ENCODE peak calls at places on chromosome 21, in seven cellular contexts. W is mesendoderm, D is IMR-90, V is neuronal stem cell, H is H9, F is trophoblast cell, J is H1. E is an unnamed sample.

GRCh38 chr21:44960141-44961092 is 20.6 kb downstream of the SLX9 start:
- DNase-seq in W (no peak), D (no peak), V (no peak), H (no peak), F (no peak), J (no peak), E (no peak)

GRCh38 chr21:45868086-45868485 is 113.5 kb upstream of the COL6A1 start:
- DNase-seq in W (no peak), D (no peak), V (no peak), H (no peak), F (no peak), J (no peak), E (no peak)

GRCh38 chr21:36218691-36219090 is 62.1 kb downstream of the DOP1B start:
- DNase-seq in W (no peak), D (no peak), V (no peak), H (no peak), F (peak; percentile 85), J (no peak), E (no peak)

GRCh38 chr21:45387506-45387905 is 17.5 kb upstream of the COL18A1 start:
- DNase-seq in W (no peak), D (no peak), V (no peak), H (no peak), F (no peak), J (no peak), E (peak; percentile 6)

GRCh38 chr21:44765231-44766013 is 36.2 kb downstream of the UBE2G2 start:
- DNase-seq in W (peak; percentile 34), D (no peak), V (no peak), H (no peak), F (no peak), J (no peak), E (no peak)

GRCh38 chr21:30146558-30147282 is 19.9 kb downstream of the CLDN17 start:
- DNase-seq in W (peak; percentile 8), D (no peak), V (no peak), H (no peak), F (peak; percentile 79), J (no peak), E (no peak)

GRCh38 chr21:45074818-45075605 is 632 bp downstream of the ADARB1 start:
- DNase-seq in W (peak; percentile 52), D (no peak), V (peak; percentile 39), H (peak; percentile 50), F (no peak), J (peak; percentile 67), E (peak; percentile 59)

GRCh38 chr21:43703068-43703880 is 15.7 kb upstream of the PDXK start:
- DNase-seq in W (peak; percentile 52), D (peak; percentile 68), V (no peak), H (peak; percentile 53), F (no peak), J (peak; percentile 67), E (peak; percentile 38)

GRCh38 chr21:33114276-33114675 is 44.3 kb downstream of the OLIG1 start:
- DNase-seq in W (no peak), D (no peak), V (no peak), H (no peak), F (no peak), J (no peak), E (no peak)

GRCh38 chr21:46111857-46112730 is 14.2 kb downstream of the COL6A2 start:
- DNase-seq in W (no peak), D (no peak), V (no peak), H (peak; percentile 23), F (no peak), J (no peak), E (no peak)

GRCh38 chr21:39014751-39015150 is 168.5 kb downstream of the PSMG1 start:
- DNase-seq in W (no peak), D (peak; percentile 99), V (no peak), H (no peak), F (peak; percentile 51), J (no peak), E (peak; percentile 99)

GRCh38 chr21:38777521-38777920 is 28.2 kb upstream of the ETS2 start:
- DNase-seq in W (no peak), D (no peak), V (no peak), H (no peak), F (no peak), J (no peak), E (no peak)

GRCh38 chr21:21182401-21182800 is 184.2 kb downstream of the NCAM2 start:
- DNase-seq in W (no peak), D (no peak), V (no peak), H (no peak), F (no peak), J (no peak), E (no peak)

GRCh38 chr21:35995522-35996088 is 64.7 kb downstream of the SETD4 start:
- DNase-seq in W (no peak), D (no peak), V (no peak), H (no peak), F (no peak), J (no peak), E (no peak)

GRCh38 chr21:45551316-45551715 is 9.1 kb upstream of the SLC19A1 start:
- DNase-seq in W (no peak), D (peak; percentile 91), V (no peak), H (no peak), F (no peak), J (no peak), E (peak; percentile 75)

GRCh38 chr21:14862794-14863720 is 201.7 kb downstream of the NRIP1 start:
- DNase-seq in W (peak; percentile 18), D (peak; percentile 26), V (no peak), H (no peak), F (no peak), J (no peak), E (peak; percentile 38)

GRCh38 chr21:41402796-41403195 is 23.2 kb upstream of the MX1 start:
- DNase-seq in W (no peak), D (no peak), V (no peak), H (peak; percentile 17), F (no peak), J (no peak), E (no peak)

GRCh38 chr21:32099812-32100416 is 178.9 kb downstream of the MIS18A start:
- DNase-seq in W (peak; percentile 62), D (peak; percentile 24), V (no peak), H (peak; percentile 39), F (no peak), J (peak; percentile 47), E (no peak)

GRCh38 chr21:46150491-46151121 is 4.8 kb downstream of the FTCD start:
- DNase-seq in W (no peak), D (no peak), V (no peak), H (peak; percentile 29), F (no peak), J (no peak), E (no peak)

GRCh38 chr21:32712641-32713040 is 15.2 kb downstream of the SYNJ1 start:
- DNase-seq in W (no peak), D (no peak), V (no peak), H (no peak), F (no peak), J (no peak), E (no peak)

GRCh38 chr21:45016491-45017375 is 57.6 kb upstream of the ADARB1 start:
- DNase-seq in W (no peak), D (no peak), V (no peak), H (no peak), F (no peak), J (no peak), E (no peak)

GRCh38 chr21:42547001-42547905 is 33.6 kb downstream of the SLC37A1 start:
- DNase-seq in W (no peak), D (no peak), V (no peak), H (no peak), F (no peak), J (no peak), E (no peak)

GRCh38 chr21:42546433-42546832 is 32.8 kb downstream of the SLC37A1 start:
- DNase-seq in W (no peak), D (no peak), V (no peak), H (no peak), F (no peak), J (no peak), E (no peak)

GRCh38 chr21:42547906-42548365 is 34.3 kb downstream of the SLC37A1 start:
- DNase-seq in W (no peak), D (no peak), V (no peak), H (no peak), F (no peak), J (no peak), E (no peak)

GRCh38 chr21:42550817-42551216 is 37.2 kb downstream of the SLC37A1 start:
- DNase-seq in W (no peak), D (no peak), V (no peak), H (no peak), F (peak; percentile 73), J (no peak), E (no peak)

GRCh38 chr21:42548687-42549406 is 35.2 kb downstream of the SLC37A1 start:
- DNase-seq in W (no peak), D (no peak), V (no peak), H (no peak), F (no peak), J (no peak), E (no peak)
- H3K4ac ChIP-seq in W (no peak overlapping the region), D (no peak overlapping the region), V (no peak overlapping the region), H (no peak overlapping the region), F (no peak overlapping the region), J (no peak overlapping the region), E (no peak overlapping the region)

GRCh38 chr21:28752131-28752530 is 240.5 kb downstream of the LTN1 start:
- DNase-seq in W (no peak), D (no peak), V (no peak), H (no peak), F (peak; percentile 69), J (no peak), E (no peak)
- H3K4ac ChIP-seq in W (no peak overlapping the region), D (peak overlapping the region; percentile 67), V (no peak overlapping the region), H (no peak overlapping the region), F (no peak overlapping the region), J (no peak overlapping the region), E (no peak overlapping the region)

GRCh38 chr21:34565238-34565637 is 49.7 kb downstream of the RCAN1 start:
- DNase-seq in W (no peak), D (no peak), V (no peak), H (no peak), F (no peak), J (no peak), E (no peak)

GRCh38 chr21:34569381-34569979 is 45.4 kb downstream of the RCAN1 start:
- DNase-seq in W (no peak), D (no peak), V (no peak), H (no peak), F (peak; percentile 60), J (no peak), E (no peak)

GRCh38 chr21:34570315-34570714 is 44.6 kb downstream of the RCAN1 start:
- DNase-seq in W (no peak), D (no peak), V (no peak), H (no peak), F (no peak), J (no peak), E (no peak)

GRCh38 chr21:34571994-34572393 is 42.9 kb downstream of the RCAN1 start:
- DNase-seq in W (no peak), D (no peak), V (no peak), H (no peak), F (no peak), J (no peak), E (no peak)

GRCh38 chr21:34567574-34567973 is 47.3 kb downstream of the RCAN1 start:
- DNase-seq in W (no peak), D (no peak), V (no peak), H (no peak), F (no peak), J (no peak), E (no peak)
- H3K4ac ChIP-seq in W (no peak overlapping the region), D (no peak overlapping the region), V (no peak overlapping the region), H (no peak overlapping the region), F (no peak overlapping the region), J (no peak overlapping the region), E (no peak overlapping the region)

DNA sequence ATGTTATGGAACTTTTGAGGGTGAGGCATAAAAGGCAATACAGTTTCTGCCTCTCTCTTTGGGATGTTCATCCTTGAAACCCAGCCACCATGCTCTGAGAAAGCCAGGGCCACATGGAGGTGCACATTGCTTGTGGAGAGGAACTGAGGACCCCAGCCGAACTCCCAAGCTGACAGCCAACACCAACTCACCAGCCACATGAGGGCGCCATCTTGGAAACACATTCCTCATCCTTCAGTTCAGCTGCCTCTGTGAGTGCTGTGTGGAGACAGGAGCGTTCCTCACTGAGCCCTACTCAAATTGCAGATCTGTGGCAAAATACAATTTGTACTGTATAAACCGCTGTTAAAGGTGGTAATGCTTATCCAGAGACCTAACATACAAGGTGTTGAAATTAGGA is 137.5 kb downstream of the GABPA start:
- DNase-seq in W (peak; percentile 46), D (no peak), V (no peak), H (peak; percentile 61), F (no peak), J (peak; percentile 71), E (no peak)
- H3K4ac ChIP-seq in W (no peak overlapping the region), D (no peak overlapping the region), V (no peak overlapping the region), H (no peak overlapping the region), F (no peak overlapping the region), J (no peak overlapping the region), E (no peak overlapping the region)

E was measured in mesenchymal stem cell.